ENCODE peak calls at places on chromosomes 1 and 21, in seven cellular contexts. I is heart right ventricle, R is IMR-90, Q is astrocyte, X is tibial nerve, M is A549, D is endothelial cell of umbilical vein. Z is an unnamed sample. For H3K4me1, the result is how much of the 10 kb centered on the place peaks cover.

GRCh38 chr1:39776400-39776713 is 5.2 kb upstream of the OXCT2 start:
- DNase-seq in I (no peak), R (no peak), Q (no peak), X (no peak), M (no peak), D (no peak), Z (no peak)

GRCh38 chr1:11337536-11338350 is 64.7 kb downstream of the UBIAD1 start:
- DNase-seq in I (peak), R (no peak), Q (no peak), X (peak), M (peak), D (peak), Z (peak)

GRCh38 chr1:110214454-110215404 is 4.6 kb downstream of the KCNC4 start:
- DNase-seq in I (no peak), R (peak), Q (no peak), X (no peak), M (no peak), D (peak), Z (no peak)

GRCh38 chr1:96185181-96185580 is 536.4 kb upstream of the PTBP2 start:
- DNase-seq in I (no peak), R (no peak), Q (no peak), X (no peak), M (no peak), D (no peak), Z (no peak)

GRCh38 chr1:8817413-8818324 is at the start of gene RERE:
- DNase-seq in I (peak), R (peak), Q (peak), X (peak), M (peak), D (peak), Z (peak)

GRCh38 chr1:60866884-60867648 is 215.3 kb upstream of the NFIA start:
- DNase-seq in I (no peak), R (no peak), Q (no peak), X (no peak), M (no peak), D (peak), Z (no peak)

GRCh38 chr1:166145496-166145895 is 21.3 kb downstream of the FAM78B start:
- DNase-seq in I (no peak), R (no peak), Q (peak), X (no peak), M (no peak), D (no peak), Z (no peak)

GRCh38 chr21:45640888-45641479 is 2.5 kb upstream of the PCBP3 start:
- DNase-seq in I (peak), R (peak), Q (no peak), X (peak), M (no peak), D (no peak), Z (peak)

GRCh38 chr1:171219751-171220385 is 28.4 kb upstream of the FMO1 start:
- DNase-seq in I (no peak), R (peak), Q (peak), X (no peak), M (no peak), D (no peak), Z (peak)

GRCh38 chr1:111725192-111725591 is 14.0 kb downstream of the INKA2 start:
- DNase-seq in I (peak), R (no peak), Q (no peak), X (no peak), M (no peak), D (no peak), Z (no peak)

DNA sequence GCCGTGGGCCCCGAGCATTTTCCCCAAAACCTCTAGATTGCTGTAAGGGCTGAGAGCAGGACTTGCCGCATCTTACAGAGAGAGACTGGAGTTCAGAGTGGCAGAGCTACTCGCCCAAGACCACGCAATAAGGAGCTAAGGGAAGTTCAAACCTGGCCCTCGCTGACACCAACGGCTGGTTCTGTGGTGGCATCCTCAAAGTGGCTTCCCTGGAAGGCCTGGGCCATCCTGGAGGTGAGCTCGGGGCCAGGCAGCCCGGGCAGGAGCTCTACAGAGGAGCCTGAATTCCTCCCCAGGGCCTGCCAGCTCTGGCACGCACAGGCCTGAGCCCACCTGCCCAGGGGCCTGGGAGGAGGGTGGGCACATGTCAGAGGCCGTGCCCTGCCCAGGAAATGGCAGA is 68.7 kb downstream of the MEGF6 start:
- DNase-seq in I (no peak), R (no peak), Q (no peak), X (no peak), M (no peak), D (no peak), Z (no peak)
- H3K4me1 ChIP-seq in I (half or more), R (under half), Q (under half), X (under half), M (under half), D (under half), Z (under half)

GRCh38 chr1:31444725-31445448 is 31.9 kb downstream of the SERINC2 start:
- DNase-seq in I (no peak), R (no peak), Q (no peak), X (no peak), M (peak), D (peak), Z (no peak)

GRCh38 chr1:31442648-31442994 is 29.6 kb downstream of the SERINC2 start:
- DNase-seq in I (no peak), R (no peak), Q (no peak), X (no peak), M (no peak), D (no peak), Z (no peak)

GRCh38 chr1:31443673-31444072 is 30.7 kb downstream of the SERINC2 start:
- DNase-seq in I (no peak), R (no peak), Q (no peak), X (no peak), M (no peak), D (no peak), Z (no peak)

GRCh38 chr1:31445951-31446350 is 32.9 kb downstream of the SERINC2 start:
- DNase-seq in I (no peak), R (no peak), Q (no peak), X (no peak), M (no peak), D (no peak), Z (no peak)

GRCh38 chr1:31447210-31447609 is 34.2 kb downstream of the SERINC2 start:
- DNase-seq in I (no peak), R (no peak), Q (no peak), X (no peak), M (no peak), D (no peak), Z (no peak)
- H3K4me1 ChIP-seq in I (under half), R (under half), Q (under half), X (under half), M (under half), D (under half), Z (under half)

DNA sequence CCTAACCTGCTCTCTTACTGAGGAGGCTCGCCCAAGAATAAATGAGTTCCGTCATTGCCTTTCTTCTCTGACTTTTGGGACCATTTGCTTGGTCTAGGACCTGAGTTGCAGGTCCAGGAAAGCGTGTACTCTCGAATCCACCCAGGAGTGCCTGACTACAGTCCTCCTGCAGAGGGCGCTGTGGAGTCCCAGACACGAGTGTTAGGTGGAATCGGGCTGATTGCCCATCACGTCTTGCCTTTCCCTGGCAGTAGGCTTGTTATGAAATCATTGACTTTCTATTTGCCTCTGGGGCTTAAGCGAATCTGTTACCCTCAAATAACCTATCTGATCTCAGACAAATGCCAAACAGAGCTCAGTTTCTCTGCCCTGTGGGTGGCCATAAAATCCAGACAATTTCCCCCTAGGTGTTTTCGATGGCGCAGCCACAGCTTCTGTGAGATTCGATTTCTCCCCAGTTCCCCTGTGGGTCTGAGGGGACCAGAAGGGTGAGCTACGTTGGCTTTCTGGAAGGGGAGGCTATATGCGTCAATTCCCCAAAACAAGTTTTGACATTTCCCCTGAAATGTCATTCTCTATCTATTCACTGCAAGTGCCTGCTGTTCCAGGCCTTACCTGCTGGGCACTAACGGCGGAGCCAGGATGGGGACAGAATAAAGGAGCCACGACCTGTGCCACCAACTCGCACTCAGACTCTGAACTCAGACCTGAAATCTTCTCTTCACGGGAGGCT is at the start of gene IL20:
- DNase-seq in I (peak), R (peak), Q (peak), X (peak), M (peak), D (peak), Z (peak)
- H3K4me1 ChIP-seq in I (under half), R (under half), Q (under half), X (under half), M (under half), D (under half), Z (under half)

GRCh38 chr1:201487742-201488141 is 18.8 kb upstream of the PHLDA3 start:
- DNase-seq in I (no peak), R (no peak), Q (no peak), X (no peak), M (no peak), D (no peak), Z (no peak)
- H3K4me1 ChIP-seq in I (half or more), R (under half), Q (under half), X (under half), M (half or more), D (half or more), Z (under half)

DNA sequence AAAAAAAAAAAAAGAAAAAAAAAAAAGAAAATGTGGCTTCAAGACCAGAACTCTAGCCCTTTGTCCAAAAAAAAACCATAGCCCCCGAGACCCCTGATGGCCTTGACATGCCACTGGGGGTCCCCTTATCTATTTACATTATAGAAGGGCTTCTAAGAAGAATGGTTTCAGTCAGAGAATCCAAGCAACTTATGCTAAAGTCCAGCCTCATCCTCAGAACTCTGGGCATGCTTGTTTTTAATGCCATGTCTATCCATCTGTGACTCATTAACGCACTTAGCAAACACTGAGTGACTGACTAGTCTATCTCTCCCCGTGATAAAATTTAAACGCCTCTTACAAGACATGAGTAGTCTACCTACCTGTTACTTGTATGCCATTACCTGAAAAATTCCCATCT is 29.3 kb downstream of the ERG start:
- DNase-seq in I (no peak), R (no peak), Q (no peak), X (no peak), M (peak), D (no peak), Z (no peak)
- H3K4me1 ChIP-seq in I (under half), R (under half), Q (under half), X (under half), M (under half), D (half or more), Z (under half)

DNA sequence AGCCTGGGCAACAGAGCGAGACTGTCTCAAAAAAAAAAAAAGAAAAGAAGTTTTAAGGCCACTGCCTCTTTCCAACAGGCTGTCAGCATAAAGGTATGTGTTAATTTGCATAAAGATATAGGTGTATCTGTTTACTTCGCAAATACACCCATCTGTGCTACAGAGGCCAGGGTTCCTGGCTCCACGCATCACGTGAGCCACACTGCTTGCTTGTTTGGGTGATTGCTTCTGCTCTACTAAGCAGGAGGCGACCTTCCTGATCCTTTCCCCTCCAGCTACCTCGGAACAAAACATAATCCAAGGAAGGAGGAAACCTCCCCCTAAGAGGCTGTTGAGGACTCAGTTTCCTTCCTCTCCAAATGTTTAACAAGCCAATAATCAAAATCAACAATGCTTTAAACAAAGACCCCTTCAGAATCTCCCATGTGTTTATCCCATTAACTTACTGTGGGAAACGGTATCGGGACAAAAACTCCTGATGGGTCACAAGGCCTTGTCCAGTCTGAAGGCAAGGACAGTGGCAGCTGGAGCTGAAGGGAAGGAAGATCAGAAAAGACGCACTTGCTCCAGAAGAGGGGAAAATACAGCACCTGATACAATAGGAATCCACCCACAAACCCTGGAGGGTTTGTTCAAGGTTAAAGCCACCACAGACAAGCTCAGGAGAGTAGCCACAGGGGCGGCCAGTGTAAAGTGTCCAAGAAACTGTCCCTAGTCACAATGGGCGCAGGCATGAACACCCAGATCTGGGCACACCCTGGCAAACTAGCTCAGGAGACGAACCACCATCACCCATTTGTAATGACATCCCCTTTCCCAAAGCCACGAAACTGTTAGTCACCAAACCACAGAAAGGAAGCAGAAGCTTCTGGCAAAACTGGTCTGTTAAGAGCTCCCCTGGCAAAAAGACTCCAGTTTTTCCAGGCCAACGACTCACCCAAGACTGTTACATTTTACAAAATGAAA is 17.2 kb downstream of the CTNNBIP1 start:
- DNase-seq in I (no peak), R (peak), Q (peak), X (no peak), M (no peak), D (peak), Z (peak)
- H3K4me1 ChIP-seq in I (half or more), R (under half), Q (under half), X (under half), M (under half), D (under half), Z (under half)

GRCh38 chr1:21929951-21930615 is 7.0 kb downstream of the HSPG2 start:
- DNase-seq in I (peak), R (no peak), Q (no peak), X (no peak), M (no peak), D (peak), Z (no peak)
- H3K4me1 ChIP-seq in I (half or more), R (half or more), Q (half or more), X (half or more), M (half or more), D (half or more), Z (half or more)

Z was measured in SJSA1.